ENCODE peak calls at places on chromosomes 3 and 15, in six cellular contexts. U is SK-N-SH, C is NB4, Y is endothelial cell of umbilical vein, A is A549, E is H1. B is an unnamed sample.

GRCh38 chr15:101378879-101379278 is 83.8 kb upstream of the SNRPA1 start:
- DNase-seq in U (no peak), C (no peak), Y (no peak), A (no peak), E (no peak), B (no peak)

GRCh38 chr15:64667736-64668161 is 107.6 kb downstream of the RBPMS2 start:
- DNase-seq in U (no peak), C (no peak), Y (no peak), A (no peak), E (no peak), B (no peak)

GRCh38 chr3:30435950-30436349 is 170.5 kb upstream of the TGFBR2 start:
- DNase-seq in U (no peak), C (no peak), Y (no peak), A (no peak), E (no peak), B (no peak)

GRCh38 chr15:58981808-58982475 is 5.5 kb upstream of the RNF111 start:
- DNase-seq in U (no peak), C (no peak), Y (no peak), A (no peak), E (no peak), B (no peak)

GRCh38 chr15:83278191-83278590 is 6.3 kb downstream of the BNC1 start:
- DNase-seq in U (no peak), C (no peak), Y (no peak), A (peak; percentile 72), E (no peak), B (no peak)

GRCh38 chr3:2150576-2150975 is 51.9 kb downstream of the CNTN4 start:
- DNase-seq in U (no peak), C (no peak), Y (no peak), A (no peak), E (no peak), B (no peak)

GRCh38 chr15:68354923-68355322 is 77.0 kb downstream of the ITGA11 start:
- DNase-seq in U (no peak), C (peak; percentile 92), Y (no peak), A (peak; percentile 73), E (no peak), B (peak; percentile 64)

GRCh38 chr3:46449755-46450552 is 14.8 kb downstream of the LTF start:
- DNase-seq in U (peak; percentile 58), C (peak; percentile 15), Y (no peak), A (peak; percentile 6), E (peak; percentile 67), B (peak; percentile 24)

GRCh38 chr15:94443156-94443555 is 211.8 kb downstream of the MCTP2 start:
- DNase-seq in U (peak; percentile 35), C (no peak), Y (no peak), A (no peak), E (no peak), B (no peak)

GRCh38 chr15:98964461-98965454 is 42.8 kb downstream of the PGPEP1L start:
- DNase-seq in U (no peak), C (no peak), Y (no peak), A (no peak), E (no peak), B (no peak)

GRCh38 chr15:31501074-31501473 is 174.4 kb downstream of the KLF13 start:
- DNase-seq in U (no peak), C (no peak), Y (no peak), A (no peak), E (peak; percentile 27), B (no peak)

GRCh38 chr3:184477940-184478339 is 83.6 kb upstream of the EPHB3 start:
- DNase-seq in U (no peak), C (no peak), Y (no peak), A (no peak), E (no peak), B (no peak)

GRCh38 chr3:134359121-134360010 is 14.9 kb downstream of the AMOTL2 start:
- DNase-seq in U (no peak), C (no peak), Y (no peak), A (no peak), E (no peak), B (no peak)

GRCh38 chr3:122055215-122055614 is at the start of gene CD86:
- DNase-seq in U (no peak), C (peak; percentile 78), Y (no peak), A (no peak), E (no peak), B (no peak)

GRCh38 chr15:64865126-64865997 is 23.6 kb downstream of the PLEKHO2 start:
- DNase-seq in U (no peak), C (no peak), Y (no peak), A (no peak), E (no peak), B (no peak)

GRCh38 chr15:96416934-96417759 is 86.6 kb downstream of the NR2F2 start:
- DNase-seq in U (no peak), C (peak; percentile 56), Y (peak; percentile 47), A (peak; percentile 14), E (peak; percentile 63), B (no peak)

GRCh38 chr15:25251700-25252390 is 187.0 kb downstream of the UBE3A start:
- DNase-seq in U (no peak), C (no peak), Y (no peak), A (no peak), E (no peak), B (no peak)

GRCh38 chr3:122760457-122761271 is 33.0 kb downstream of the HSPBAP1 start:
- DNase-seq in U (no peak), C (no peak), Y (no peak), A (no peak), E (peak; percentile 56), B (peak; percentile 8)

GRCh38 chr3:11719406-11720219 is 75.9 kb upstream of the VGLL4 start:
- DNase-seq in U (peak; percentile 90), C (peak; percentile 47), Y (peak; percentile 66), A (peak; percentile 80), E (peak; percentile 97), B (peak; percentile 78)

GRCh38 chr3:43995078-43995928 is 246.4 kb upstream of the TOPAZ1 start:
- DNase-seq in U (peak; percentile 80), C (no peak), Y (no peak), A (peak; percentile 80), E (peak; percentile 78), B (no peak)

GRCh38 chr3:123622766-123623165 is 37.9 kb upstream of the HACD2 start:
- DNase-seq in U (no peak), C (no peak), Y (no peak), A (no peak), E (no peak), B (no peak)

GRCh38 chr3:127680790-127681189 is 8.0 kb downstream of the ABTB1 start:
- DNase-seq in U (no peak), C (no peak), Y (no peak), A (no peak), E (no peak), B (no peak)

GRCh38 chr3:107369791-107370190 is 7.4 kb upstream of the CCDC54 start:
- DNase-seq in U (no peak), C (no peak), Y (no peak), A (no peak), E (no peak), B (no peak)

GRCh38 chr3:167882057-167882667 is 146.6 kb downstream of the SERPINI1 start:
- DNase-seq in U (peak; percentile 21), C (peak; percentile 59), Y (peak; percentile 50), A (peak; percentile 57), E (no peak), B (peak; percentile 39)

GRCh38 chr15:29043731-29044485 is 158.1 kb downstream of the APBA2 start:
- DNase-seq in U (peak; percentile 46), C (no peak), Y (no peak), A (no peak), E (no peak), B (no peak)

GRCh38 chr3:73503781-73504180 is 121.0 kb downstream of the PDZRN3 start:
- DNase-seq in U (no peak), C (no peak), Y (no peak), A (no peak), E (no peak), B (no peak)

GRCh38 chr3:22594990-22595389 is 608.1 kb upstream of the UBE2E2 start:
- DNase-seq in U (no peak), C (no peak), Y (no peak), A (no peak), E (no peak), B (no peak)
- TF ChIP-seq MAX in U (no peak), C (no peak), Y (no peak), A (no peak), E (no peak), B (no peak)

DNA sequence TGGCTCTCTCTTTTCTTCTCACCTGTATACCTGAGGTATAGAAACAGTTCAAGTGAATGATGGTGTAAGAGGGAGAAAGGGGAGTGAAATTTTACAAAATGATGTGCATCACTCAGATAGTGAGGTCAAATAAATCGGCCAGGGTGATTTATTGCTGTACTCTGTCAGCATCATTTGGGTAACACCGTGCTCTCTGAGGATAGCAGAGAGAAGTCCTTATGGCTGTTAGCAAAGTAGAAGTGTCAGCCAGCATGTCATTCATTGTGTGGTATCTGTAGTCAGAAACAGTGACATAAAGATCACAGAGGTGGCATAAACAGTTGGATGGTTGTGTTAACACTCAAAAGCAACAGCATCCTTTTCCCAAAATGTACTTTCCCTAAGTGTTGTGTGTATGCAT is 53.4 kb downstream of the PSMD6 start:
- DNase-seq in U (no peak), C (no peak), Y (no peak), A (no peak), E (no peak), B (no peak)
- TF ChIP-seq MAX in U (no peak), C (no peak), Y (no peak), A (no peak), E (no peak), B (no peak)

DNA sequence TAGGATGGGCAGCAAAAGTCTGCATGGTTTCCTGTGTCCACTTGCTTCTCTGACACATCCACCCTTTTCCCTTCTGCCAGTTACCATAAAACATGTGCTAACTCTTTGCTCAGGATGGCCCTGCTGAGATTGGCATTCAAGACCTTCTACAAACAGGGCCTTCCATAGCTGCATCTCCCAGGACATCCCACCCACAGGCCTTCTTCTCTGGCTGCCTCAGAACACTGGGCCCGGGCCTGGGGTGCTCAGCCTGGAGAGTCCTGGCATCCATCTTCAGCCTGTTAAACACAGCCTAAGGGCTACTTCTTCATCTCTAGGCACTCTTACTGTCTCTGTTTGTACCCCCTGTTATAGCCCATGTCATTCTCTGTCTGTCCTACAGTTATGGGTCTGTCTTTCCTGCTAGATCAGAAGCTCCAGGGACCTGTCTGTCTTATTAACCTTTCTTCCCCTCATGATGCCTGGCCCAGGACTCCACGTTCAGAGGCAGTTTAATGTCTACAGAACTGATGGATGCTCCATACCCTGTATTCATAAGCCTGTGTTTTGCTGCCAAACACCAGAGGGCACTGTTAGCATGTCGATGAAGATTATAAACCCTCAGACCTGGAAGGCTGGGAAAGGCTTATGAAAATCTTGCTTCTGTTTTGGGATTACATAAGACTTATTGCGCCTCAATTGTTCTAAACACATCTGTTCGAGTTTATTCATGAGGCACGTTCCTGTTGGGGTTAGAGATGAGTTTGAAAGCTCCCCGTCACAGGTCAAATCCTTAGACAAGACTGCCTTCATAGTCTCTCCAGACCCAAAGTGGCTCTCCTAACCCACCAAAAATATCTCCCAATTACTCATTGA is 16.5 kb downstream of the SEMA3G start:
- DNase-seq in U (peak; percentile 70), C (peak; percentile 82), Y (peak; percentile 85), A (peak; percentile 61), E (no peak), B (peak; percentile 51)
- TF ChIP-seq MAX in U (no peak), C (no peak), Y (no peak), A (no peak), E (no peak), B (no peak)

DNA sequence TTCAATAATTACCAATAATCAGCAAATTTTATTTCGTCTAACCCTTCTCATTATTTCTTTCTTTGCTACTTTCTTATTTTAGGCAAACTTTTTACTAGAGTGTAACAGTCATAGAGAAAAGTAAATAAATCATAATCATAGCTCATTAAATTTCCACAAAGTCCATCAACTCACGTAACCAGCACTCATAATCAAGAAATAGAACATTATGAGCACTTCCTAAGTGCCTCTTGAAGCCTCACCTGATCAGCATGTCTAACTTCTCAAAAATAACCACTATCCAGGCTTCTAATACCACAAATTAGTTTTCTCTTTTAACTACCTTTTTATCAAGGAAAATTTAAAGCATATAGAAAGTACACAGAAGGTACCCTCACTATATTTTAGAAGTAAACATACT is 38.4 kb upstream of the SLC12A8 start:
- DNase-seq in U (no peak), C (no peak), Y (no peak), A (no peak), E (no peak), B (no peak)
- TF ChIP-seq MAX in U (no peak), C (no peak), Y (no peak), A (no peak), E (no peak), B (no peak)